ENCODE peak calls at places on chromosomes 13 and 19, in ten cellular contexts. V, F, E, X, B, Y, W, U, G and Z are unnamed samples.
A peak's percentile ranks its signal among the peaks of the same experiment; 100 is the strongest.

GRCh38 chr13:92743992-92744391 is 482.6 kb upstream of the GPC6 start:
- DNase-seq in X (no peak), Y (no peak), U (no peak), G (no peak), B (no peak), E (no peak), V (no peak), F (no peak), W (no peak), Z (no peak)

GRCh38 chr19:38700933-38701454 is 43.3 kb downstream of the CAPN12 start:
- DNase-seq in E (no peak), W (no peak), B (no peak), U (no peak), X (no peak), F (no peak), G (no peak), V (no peak), Y (no peak), Z (no peak)

GRCh38 chr19:51549533-51550324 is 18.3 kb upstream of the SIGLEC6 start:
- DNase-seq in G (no peak), B (no peak), W (no peak), U (no peak), Y (no peak), F (no peak), X (no peak), V (no peak), E (no peak), Z (no peak)

GRCh38 chr19:6772866-6773322 is 386 bp downstream of the VAV1 start:
- DNase-seq in E (no peak), U (no peak), X (no peak), Y (no peak), V (no peak), B (no peak), W (no peak), G (no peak), F (no peak), Z (no peak)

GRCh38 chr19:6021878-6022569 is 44.1 kb upstream of the RANBP3 start:
- DNase-seq in B (peak; percentile 76), G (peak; percentile 56), U (peak; percentile 66), F (peak; percentile 79), V (no peak), E (peak; percentile 55), W (peak; percentile 71), Y (peak; percentile 80), X (peak; percentile 85), Z (peak; percentile 77)

GRCh38 chr19:45508931-45509691 is 1.8 kb downstream of the VASP start:
- DNase-seq in V (no peak), F (no peak), W (peak; percentile 80), Y (peak; percentile 83), G (no peak), B (peak; percentile 69), X (peak; percentile 38), U (peak; percentile 81), E (no peak), Z (peak; percentile 75)

GRCh38 chr13:53161231-53161630 is 132.6 kb downstream of the OLFM4 start:
- DNase-seq in X (no peak), Y (no peak), B (no peak), U (no peak), G (no peak), V (no peak), E (no peak), W (no peak), F (no peak), Z (no peak)

GRCh38 chr19:1725100-1726064 is 27.9 kb upstream of the ONECUT3 start:
- DNase-seq in E (no peak), Y (peak; percentile 40), X (peak; percentile 82), W (peak; percentile 50), F (no peak), U (no peak), G (no peak), B (peak; percentile 70), V (no peak), Z (peak; percentile 81)

GRCh38 chr19:34232566-34233481 is 21.5 kb upstream of the GARRE1 start:
- DNase-seq in W (peak; percentile 43), B (peak; percentile 96), U (peak; percentile 62), F (no peak), G (no peak), E (no peak), Y (no peak), V (peak; percentile 91), X (no peak), Z (peak; percentile 93)